ENCODE peak calls at places on chromosomes 6 and 20, in six cellular contexts. X is hepatocyte, R is GM23248, E is GM23338, C is mammary epithelial cell, K is A673. I is an unnamed sample.

GRCh38 chr6:140274548-140274947 is 900.1 kb upstream of the CITED2 start:
- DNase-seq in C (no peak), X (no peak), K (no peak), E (no peak), R (no peak), I (no peak)

GRCh38 chr6:113219783-113220182 is 637.4 kb upstream of the MARCKS start:
- DNase-seq in C (no peak), R (no peak), K (no peak), X (no peak), E (no peak), I (no peak)

GRCh38 chr20:330233-331149 is 5.1 kb downstream of the SOX12 start:
- DNase-seq in K (peak), E (peak), R (peak), C (peak), X (peak), I (no peak)

GRCh38 chr6:108806669-108807068 is 41.6 kb upstream of the ARMC2 start:
- DNase-seq in R (peak), C (no peak), E (no peak), X (no peak), K (no peak), I (no peak)

GRCh38 chr20:57664476-57664875 is 44.2 kb upstream of the ZBP1 start:
- DNase-seq in R (no peak), K (no peak), X (no peak), C (no peak), E (no peak), I (no peak)

GRCh38 chr6:81806793-81807565 is 54.5 kb upstream of the TENT5A start:
- DNase-seq in C (peak), R (no peak), E (no peak), X (peak), K (no peak), I (no peak)

GRCh38 chr20:47380481-47380880 is 24.0 kb upstream of the ZMYND8 start:
- DNase-seq in X (no peak), E (no peak), R (no peak), K (no peak), C (no peak), I (no peak)

GRCh38 chr6:19896580-19897010 is 59.4 kb downstream of the ID4 start:
- DNase-seq in R (peak), E (no peak), C (peak), K (no peak), X (peak), I (no peak)

GRCh38 chr6:150777731-150778130 is 87.8 kb upstream of the MTHFD1L start:
- DNase-seq in X (no peak), C (no peak), E (no peak), R (no peak), K (no peak), I (no peak)

GRCh38 chr6:41347349-41348050 is 12.1 kb downstream of the NCR2 start:
- DNase-seq in K (no peak), X (no peak), E (no peak), R (peak), C (no peak), I (no peak)

GRCh38 chr20:53399592-53400335 is 193.9 kb downstream of the ZNF217 start:
- DNase-seq in X (no peak), C (no peak), K (no peak), R (no peak), E (no peak), I (no peak)

GRCh38 chr6:11969092-11969491 is 43.0 kb upstream of the HIVEP1 start:
- DNase-seq in C (no peak), E (no peak), R (peak), K (no peak), X (no peak), I (no peak)

GRCh38 chr6:155351273-155352129 is 37.2 kb upstream of the TFB1M start:
- DNase-seq in X (no peak), K (no peak), R (no peak), C (no peak), E (no peak), I (no peak)

GRCh38 chr20:2694519-2694918 is 1.9 kb downstream of the EBF4 start:
- DNase-seq in R (no peak), X (no peak), C (no peak), E (no peak), K (no peak), I (no peak)

GRCh38 chr6:111030008-111031006 is 48.5 kb downstream of the RPF2 start:
- DNase-seq in C (no peak), K (no peak), X (peak), R (peak), E (no peak), I (no peak)

GRCh38 chr6:7033202-7033601 is 74.6 kb upstream of the RREB1 start:
- DNase-seq in K (no peak), R (no peak), C (no peak), E (no peak), X (no peak), I (no peak)

GRCh38 chr6:149917679-149918078 is 5.2 kb downstream of the RAET1G start:
- DNase-seq in K (no peak), E (no peak), R (no peak), C (peak), X (no peak), I (no peak)

GRCh38 chr6:33215761-33216649 is 7.7 kb downstream of the RING1 start:
- DNase-seq in K (no peak), R (no peak), X (no peak), C (no peak), E (no peak), I (no peak)

GRCh38 chr20:14406495-14406894 is 69.1 kb upstream of the FLRT3 start:
- DNase-seq in X (no peak), E (no peak), R (peak), C (peak), K (no peak), I (no peak)

GRCh38 chr6:40912158-40912946 is 126.7 kb downstream of the UNC5CL start:
- DNase-seq in K (peak), R (peak), E (peak), X (peak), C (peak), I (no peak)

GRCh38 chr6:147874322-147874721 is 365.8 kb downstream of the SAMD5 start:
- DNase-seq in C (no peak), E (no peak), R (no peak), X (no peak), K (no peak), I (no peak)

GRCh38 chr20:54112221-54112884 is 42.0 kb upstream of the BCAS1 start:
- DNase-seq in C (no peak), E (no peak), R (peak), K (no peak), X (no peak), I (no peak)

GRCh38 chr6:143941852-143942627 is 66.0 kb downstream of the PLAGL1 start:
- DNase-seq in E (peak), K (peak), C (peak), R (peak), X (peak), I (peak)

GRCh38 chr6:129717287-129717686 is 7.3 kb upstream of the ARHGAP18 start:
- DNase-seq in C (peak), X (peak), E (no peak), K (peak), R (peak), I (no peak)

GRCh38 chr20:62064788-62065668 is 653 bp downstream of the TAF4 start:
- DNase-seq in E (no peak), K (no peak), R (peak), X (peak), C (no peak), I (no peak)

GRCh38 chr6:119739776-119740175 is 390.2 kb upstream of the MAN1A1 start:
- DNase-seq in R (no peak), X (no peak), C (no peak), K (no peak), E (no peak), I (no peak)

GRCh38 chr20:4604580-4604979 is 117.1 kb upstream of the PRND start:
- DNase-seq in C (no peak), R (no peak), E (no peak), K (no peak), X (no peak), I (no peak)

GRCh38 chr6:56970849-56971248 is 15.9 kb downstream of the BEND6 start:
- DNase-seq in R (no peak), E (no peak), C (no peak), K (no peak), X (no peak), I (no peak)

GRCh38 chr20:14507711-14508110 is 170.3 kb upstream of the FLRT3 start:
- DNase-seq in R (no peak), E (no peak), K (no peak), X (peak), C (no peak), I (no peak)

GRCh38 chr6:26538936-26539615 is 910 bp downstream of the HMGN4 start:
- DNase-seq in C (no peak), E (no peak), R (peak), K (no peak), X (no peak), I (no peak)

GRCh38 chr6:167121471-167121870 is 1.4 kb upstream of the CCR6 start:
- DNase-seq in R (no peak), E (no peak), K (no peak), C (no peak), X (no peak), I (no peak)

GRCh38 chr6:41191569-41191968 is 9.4 kb downstream of the TREML2 start:
- DNase-seq in K (peak), X (peak), R (peak), C (no peak), E (peak), I (peak)

GRCh38 chr6:108285381-108285780 is 9.5 kb upstream of the AFG1L start:
- DNase-seq in X (no peak), K (no peak), R (no peak), E (no peak), C (no peak), I (no peak)

GRCh38 chr20:32975698-32976674 is 28.2 kb downstream of the SUN5 start:
- DNase-seq in K (no peak), C (no peak), R (no peak), X (no peak), E (no peak), I (no peak)

GRCh38 chr20:50193851-50194830 is 3.5 kb downstream of the CEBPB start:
- DNase-seq in E (peak), X (no peak), R (peak), K (no peak), C (peak), I (no peak)
- H3K4me3 ChIP-seq in E (peak), X (peak), R (peak), K (peak), C (peak), I (no peak)

DNA sequence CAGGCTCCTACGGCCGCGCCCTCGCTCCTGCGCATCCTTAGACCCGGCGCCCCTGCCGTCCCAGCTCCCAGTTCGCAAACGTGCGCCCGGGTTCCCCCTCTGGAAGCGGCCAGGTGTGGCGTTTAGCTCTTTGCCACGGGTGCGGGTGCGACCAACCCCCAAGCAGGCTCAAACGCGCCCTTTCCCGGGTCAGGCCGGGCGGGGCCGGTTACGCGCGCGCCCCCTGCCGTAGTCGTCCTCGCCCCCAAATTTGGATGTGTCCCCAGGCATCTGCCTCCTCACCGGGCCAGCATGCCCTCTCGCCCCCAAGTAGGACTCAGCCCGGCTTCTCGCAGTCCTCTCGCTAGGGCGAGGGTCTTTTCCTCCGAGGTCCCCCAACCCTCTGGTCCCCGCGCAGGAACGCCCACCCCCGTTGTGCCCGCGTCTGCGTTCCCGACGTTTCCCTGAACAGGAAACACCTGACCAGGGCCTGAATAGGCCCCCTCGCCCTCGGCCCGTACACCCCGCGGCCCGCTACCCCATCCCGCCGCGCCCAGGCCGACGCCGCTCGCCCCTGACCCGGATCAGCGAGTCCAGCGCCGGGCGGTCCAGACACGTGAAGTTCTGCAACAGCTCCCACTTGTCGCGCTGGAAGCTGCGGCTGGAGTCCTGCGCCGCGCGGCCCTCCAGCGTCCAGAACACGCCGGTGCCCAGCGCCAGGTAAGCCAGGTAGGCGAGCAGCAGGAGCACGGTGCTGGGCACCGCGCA is 520 bp downstream of the KCNK17 start:
- DNase-seq in E (peak), R (no peak), C (no peak), X (peak), K (no peak), I (no peak)
- TF ChIP-seq EZH2 in E (peak), R (peak), C (peak), X (peak), K (peak), I (no peak)

GRCh38 chr6:15252205-15252604 is 6.3 kb downstream of the JARID2 start:
- DNase-seq in C (no peak), E (no peak), X (no peak), R (no peak), K (no peak), I (no peak)

GRCh38 chr6:15247750-15248450 is 2.0 kb downstream of the JARID2 start:
- DNase-seq in K (peak), R (peak), X (peak), C (peak), E (peak), I (no peak)

GRCh38 chr6:15248451-15249370 is 2.8 kb downstream of the JARID2 start:
- DNase-seq in X (peak), C (peak), E (peak), R (peak), K (peak), I (peak)

GRCh38 chr6:15249371-15250019 is 3.6 kb downstream of the JARID2 start:
- DNase-seq in X (no peak), K (no peak), E (no peak), R (peak), C (no peak), I (no peak)

GRCh38 chr6:15250440-15251168 is 4.7 kb downstream of the JARID2 start:
- DNase-seq in R (no peak), C (no peak), K (no peak), X (no peak), E (no peak), I (no peak)
- H3K4me3 ChIP-seq in R (peak), C (no peak), K (peak), X (no peak), E (peak), I (no peak)

DNA sequence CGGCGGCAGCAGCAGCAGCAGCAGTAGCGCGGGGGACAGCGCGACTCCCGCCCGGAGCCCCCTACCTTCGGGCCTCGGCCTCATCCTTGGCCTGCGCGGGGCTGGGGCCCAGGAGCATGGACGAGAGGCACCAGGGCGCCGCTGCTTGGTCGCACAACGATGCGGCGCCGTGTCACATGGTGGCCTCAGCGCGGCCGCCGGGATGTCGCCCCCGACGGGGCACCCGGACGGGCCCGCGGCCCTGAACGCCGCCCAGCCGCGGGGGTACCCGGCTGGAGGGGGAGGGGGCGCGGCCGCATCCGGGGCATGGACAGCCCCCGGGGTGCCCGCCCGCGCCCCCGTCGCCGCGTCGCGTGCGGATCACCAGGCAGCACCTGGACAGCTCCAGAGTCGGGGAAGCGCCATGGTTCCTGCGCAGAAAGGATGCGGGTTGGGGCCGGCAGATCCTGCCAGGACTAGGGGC is 57.1 kb downstream of the CDH22 start:
- DNase-seq in E (peak), R (peak), C (no peak), X (peak), K (no peak), I (no peak)
- TF ChIP-seq EZH2 in E (no peak), R (no peak), C (no peak), X (no peak), K (peak), I (no peak)